ENCODE peak calls at places on chromosomes 2 and 18, in five cellular contexts. K is anterior cingulate cortex; F is NCI-H2029 treated with DMSO at 0.1 percent for 48 hours; X is HFFc6; L is activated T-helper 1 cell treated with anti-CD3 and anti-CD28 coated beads, Interleukin-2, amount 50 U/mL, for 16 hours. Q is an unnamed sample.

GRCh38 chr2:176562359-176563043 is 293.3 kb downstream of the MTX2 start:
- DNase-seq in K (no peak), F (no peak), X (peak), L (no peak), Q (peak)

GRCh38 chr2:196703660-196704209 is 64.2 kb downstream of the CCDC150 start:
- DNase-seq in K (no peak), F (no peak), X (peak), L (no peak), Q (peak)

GRCh38 chr18:7565677-7566076 is 1.4 kb upstream of the PTPRM start:
- DNase-seq in K (no peak), F (no peak), X (no peak), L (no peak), Q (no peak)

GRCh38 chr2:237935740-237936452 is 30.9 kb upstream of the UBE2F start:
- DNase-seq in K (no peak), F (no peak), X (no peak), L (no peak), Q (no peak)

GRCh38 chr18:61129001-61129400 is 204.2 kb upstream of the CDH20 start:
- DNase-seq in K (no peak), F (no peak), X (no peak), L (no peak), Q (no peak)

GRCh38 chr2:138723588-138723987 is 56.6 kb downstream of the NXPH2 start:
- DNase-seq in K (no peak), F (no peak), X (no peak), L (no peak), Q (no peak)

GRCh38 chr2:9336534-9337354 is 86.6 kb downstream of the ITGB1BP1 start:
- DNase-seq in K (no peak), F (peak), X (peak), L (no peak), Q (peak)

GRCh38 chr2:147937744-147938349 is 82.7 kb downstream of the ORC4 start:
- DNase-seq in K (no peak), F (peak), X (peak), L (no peak), Q (peak)

GRCh38 chr2:50395510-50396300 is 636.2 kb downstream of the NRXN1 start:
- DNase-seq in K (no peak), F (peak), X (no peak), L (no peak), Q (no peak)

GRCh38 chr2:11103984-11104793 is 51.1 kb upstream of the SLC66A3 start:
- DNase-seq in K (no peak), F (no peak), X (no peak), L (no peak), Q (no peak)

GRCh38 chr18:9101730-9102390 is 639 bp upstream of the NDUFV2 start:
- DNase-seq in K (no peak), F (peak), X (peak), L (no peak), Q (peak)

GRCh38 chr2:104853926-104854506 is at the start of gene POU3F3:
- DNase-seq in K (peak), F (no peak), X (no peak), L (no peak), Q (peak)

GRCh38 chr2:105649534-105649933 is 95.2 kb upstream of the NCK2 start:
- DNase-seq in K (no peak), F (no peak), X (no peak), L (no peak), Q (no peak)

GRCh38 chr2:201644001-201644400 is 698 bp upstream of the TMEM237 start:
- DNase-seq in K (no peak), F (no peak), X (no peak), L (no peak), Q (peak)

GRCh38 chr2:180050246-180050645 is 43.1 kb upstream of the CWC22 start:
- DNase-seq in K (no peak), F (no peak), X (no peak), L (no peak), Q (no peak)

GRCh38 chr18:56168049-56168781 is 470.2 kb downstream of the TXNL1 start:
- DNase-seq in K (no peak), F (no peak), X (peak), L (no peak), Q (peak)

GRCh38 chr2:62178741-62179271 is 17.1 kb upstream of the B3GNT2 start:
- DNase-seq in K (no peak), F (no peak), X (peak), L (no peak), Q (peak)

GRCh38 chr18:75407468-75408437 is 19.8 kb downstream of the SMIM21 start:
- DNase-seq in K (no peak), F (no peak), X (peak), L (no peak), Q (peak)

GRCh38 chr18:76657911-76658475 is 163.0 kb upstream of the ZNF516 start:
- DNase-seq in K (no peak), F (no peak), X (no peak), L (no peak), Q (no peak)

GRCh38 chr18:57771183-57771582 is 31.9 kb downstream of the ATP8B1 start:
- DNase-seq in K (no peak), F (no peak), X (no peak), L (no peak), Q (no peak)

Q was measured in GM03348.